ENCODE peak calls at places on chromosomes 3 and 15, in seven cellular contexts. S, Z, L, I, U, N and G are unnamed samples.

GRCh38 chr15:82647835-82648256 is 683 bp upstream of the CPEB1 start:
- ATAC-seq in S (peak; percentile 52), Z (peak; percentile 41), L (peak; percentile 86), I (peak; percentile 28), U (no peak), N (no peak), G (peak; percentile 45)

GRCh38 chr15:72475674-72476073 is 1.5 kb downstream of the ARIH1 start:
- ATAC-seq in S (no peak), Z (no peak), L (no peak), I (no peak), U (no peak), N (no peak), G (no peak)

GRCh38 chr3:72485649-72486048 is 362.6 kb downstream of the SHQ1 start:
- ATAC-seq in S (no peak), Z (no peak), L (no peak), I (peak; percentile 51), U (peak; percentile 58), N (no peak), G (peak; percentile 50)

GRCh38 chr15:67826717-67827560 is 1.6 kb downstream of the SKOR1 start:
- ATAC-seq in S (peak; percentile 19), Z (no peak), L (no peak), I (no peak), U (no peak), N (no peak), G (no peak)

GRCh38 chr3:36960502-36960901 is 15.6 kb upstream of the TRANK1 start:
- ATAC-seq in S (no peak), Z (no peak), L (no peak), I (no peak), U (no peak), N (no peak), G (no peak)

GRCh38 chr3:31166249-31166885 is 271.9 kb upstream of the GADL1 start:
- ATAC-seq in S (no peak), Z (no peak), L (peak; percentile 85), I (peak; percentile 31), U (no peak), N (no peak), G (no peak)

GRCh38 chr3:156291269-156292123 is 171.1 kb downstream of the KCNAB1 start:
- ATAC-seq in S (no peak), Z (peak; percentile 62), L (peak; percentile 60), I (peak; percentile 68), U (peak; percentile 53), N (no peak), G (peak; percentile 44)

GRCh38 chr15:78709263-78709882 is 68.4 kb upstream of the CHRNB4 start:
- ATAC-seq in S (peak; percentile 98), Z (peak; percentile 100), L (peak; percentile 99), I (peak; percentile 99), U (peak; percentile 92), N (peak; percentile 99), G (peak; percentile 88)

GRCh38 chr3:151459360-151459759 is 1.5 kb downstream of the IGSF10 start:
- ATAC-seq in S (no peak), Z (no peak), L (no peak), I (peak; percentile 57), U (no peak), N (no peak), G (no peak)

GRCh38 chr3:42180901-42181300 is 85.1 kb downstream of the CCK start:
- ATAC-seq in S (no peak), Z (peak; percentile 7), L (no peak), I (no peak), U (no peak), N (no peak), G (no peak)

GRCh38 chr15:90037961-90038633 is 37.0 kb downstream of the ZNF710 start:
- ATAC-seq in S (no peak), Z (no peak), L (no peak), I (no peak), U (no peak), N (no peak), G (no peak)

GRCh38 chr3:146326875-146327543 is 76.1 kb upstream of the PLSCR4 start:
- ATAC-seq in S (peak; percentile 44), Z (peak; percentile 97), L (peak; percentile 91), I (peak; percentile 77), U (peak; percentile 88), N (peak; percentile 78), G (peak; percentile 78)

GRCh38 chr3:157502916-157503620 is at the start of gene VEPH1:
- ATAC-seq in S (no peak), Z (peak; percentile 70), L (no peak), I (peak; percentile 78), U (no peak), N (no peak), G (no peak)

GRCh38 chr3:156303316-156303715 is 182.9 kb downstream of the KCNAB1 start:
- ATAC-seq in S (no peak), Z (no peak), L (no peak), I (peak; percentile 72), U (no peak), N (no peak), G (no peak)

GRCh38 chr3:60609446-60609845 is 641.8 kb downstream of the FHIT start:
- ATAC-seq in S (no peak), Z (no peak), L (no peak), I (no peak), U (no peak), N (peak; percentile 74), G (no peak)

GRCh38 chr3:57596495-57597239 is 477 bp downstream of the ARF4 start:
- ATAC-seq in S (peak; percentile 57), Z (peak; percentile 67), L (peak; percentile 56), I (peak; percentile 77), U (peak; percentile 82), N (peak; percentile 26), G (peak; percentile 46)

GRCh38 chr3:184230081-184230602 is 757 bp downstream of the VWA5B2 start:
- ATAC-seq in S (no peak), Z (peak; percentile 48), L (peak; percentile 5), I (no peak), U (no peak), N (no peak), G (no peak)

DNA sequence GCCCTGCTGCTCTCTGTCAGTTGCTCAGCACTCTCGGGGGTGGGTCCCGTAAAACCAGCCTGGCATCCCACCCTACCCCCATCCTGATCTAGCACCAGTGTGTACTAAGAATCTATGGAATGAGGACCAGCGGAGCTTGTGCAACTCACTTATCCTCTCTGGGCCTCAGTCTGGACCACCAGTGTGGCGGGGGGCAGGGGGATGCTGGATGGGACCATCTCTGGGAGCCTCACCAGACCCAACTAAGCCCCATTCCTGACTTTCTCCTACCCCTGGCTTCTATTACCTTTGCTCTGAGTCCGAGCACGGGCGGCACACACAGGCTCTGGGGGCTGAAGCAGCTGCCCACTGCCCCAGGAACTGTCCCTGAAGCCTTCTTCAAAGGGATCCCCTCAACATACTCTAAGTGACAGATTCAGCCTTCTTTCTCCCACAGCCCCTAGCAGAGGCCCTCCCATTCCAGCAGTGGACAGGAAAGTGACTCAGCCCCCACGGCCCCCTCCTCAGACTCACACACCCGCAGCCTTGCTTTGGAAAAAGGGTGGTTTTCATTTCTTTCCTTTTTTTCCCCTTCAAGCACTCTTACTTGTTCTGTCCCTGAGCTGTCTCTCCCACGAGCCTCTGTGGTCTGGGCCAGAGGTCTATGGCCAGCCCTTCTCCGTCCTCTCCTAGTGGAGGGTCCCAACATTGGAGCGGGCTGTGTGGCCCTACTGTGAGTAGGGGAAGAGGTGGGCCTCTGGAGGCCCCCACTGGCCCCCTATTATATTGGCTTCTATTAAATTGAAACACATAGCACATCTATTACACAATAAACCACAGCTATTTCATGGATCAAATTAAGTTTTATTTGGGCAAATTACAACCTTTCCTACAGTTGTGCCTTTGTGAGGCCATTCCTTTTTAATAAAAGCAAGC is 100.3 kb downstream of the SMAD6 start:
- ATAC-seq in S (peak; percentile 32), Z (peak; percentile 9), L (peak; percentile 25), I (no peak), U (peak; percentile 37), N (peak; percentile 20), G (peak; percentile 35)
- H3K4me1 ChIP-seq in S (peaks cover 6% of the 10 kb centered on the region), Z (no peaks in the 10 kb centered on the region), L (peaks cover 58% of the 10 kb centered on the region), I (peaks cover 32% of the 10 kb centered on the region), U (no peaks in the 10 kb centered on the region), N (peaks cover 46% of the 10 kb centered on the region), G (peaks cover 24% of the 10 kb centered on the region)

DNA sequence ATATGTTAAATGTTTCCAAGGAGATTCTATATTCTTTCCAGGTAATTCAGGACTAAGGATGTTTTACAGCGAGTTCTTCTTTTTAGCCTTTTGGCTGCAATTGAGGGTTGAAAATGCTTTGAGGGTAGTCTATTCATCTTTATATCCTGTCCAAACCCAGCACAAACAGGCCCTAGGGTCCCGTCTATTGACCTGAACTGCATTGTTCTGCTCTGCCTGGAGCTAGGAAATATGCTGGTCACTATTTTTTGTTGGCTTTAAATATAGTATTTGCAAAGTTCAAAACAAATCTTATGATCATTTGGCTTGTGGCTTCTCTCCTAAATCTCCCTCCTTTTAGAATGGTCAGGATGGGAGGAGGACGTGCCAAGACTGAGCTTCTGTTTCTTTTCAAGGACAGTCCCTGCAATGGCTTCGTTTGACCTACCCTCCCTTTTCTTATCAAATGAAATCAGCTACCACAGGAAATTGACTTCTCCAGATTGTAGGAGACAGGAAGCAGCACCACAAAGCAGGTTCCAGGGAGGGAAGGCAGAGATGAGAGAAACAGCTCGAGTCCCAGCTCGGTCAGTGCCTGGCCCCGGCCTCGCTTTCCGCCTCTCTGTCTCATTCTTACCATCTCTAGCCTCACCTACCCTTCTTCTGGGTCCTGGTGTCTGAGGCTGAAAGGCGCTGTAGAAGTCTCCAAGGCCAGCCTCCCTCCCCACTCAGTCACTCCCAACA is 27.6 kb upstream of the NRROS start:
- ATAC-seq in S (no peak), Z (no peak), L (no peak), I (no peak), U (peak; percentile 22), N (no peak), G (no peak)
- H3K27ac ChIP-seq in S (peak overlapping the region; percentile 55), Z (no peak overlapping the region), L (peak overlapping the region; percentile 58), I (peak overlapping the region; percentile 77), U (no peak overlapping the region), N (no peak overlapping the region), G (peak overlapping the region; percentile 70)

DNA sequence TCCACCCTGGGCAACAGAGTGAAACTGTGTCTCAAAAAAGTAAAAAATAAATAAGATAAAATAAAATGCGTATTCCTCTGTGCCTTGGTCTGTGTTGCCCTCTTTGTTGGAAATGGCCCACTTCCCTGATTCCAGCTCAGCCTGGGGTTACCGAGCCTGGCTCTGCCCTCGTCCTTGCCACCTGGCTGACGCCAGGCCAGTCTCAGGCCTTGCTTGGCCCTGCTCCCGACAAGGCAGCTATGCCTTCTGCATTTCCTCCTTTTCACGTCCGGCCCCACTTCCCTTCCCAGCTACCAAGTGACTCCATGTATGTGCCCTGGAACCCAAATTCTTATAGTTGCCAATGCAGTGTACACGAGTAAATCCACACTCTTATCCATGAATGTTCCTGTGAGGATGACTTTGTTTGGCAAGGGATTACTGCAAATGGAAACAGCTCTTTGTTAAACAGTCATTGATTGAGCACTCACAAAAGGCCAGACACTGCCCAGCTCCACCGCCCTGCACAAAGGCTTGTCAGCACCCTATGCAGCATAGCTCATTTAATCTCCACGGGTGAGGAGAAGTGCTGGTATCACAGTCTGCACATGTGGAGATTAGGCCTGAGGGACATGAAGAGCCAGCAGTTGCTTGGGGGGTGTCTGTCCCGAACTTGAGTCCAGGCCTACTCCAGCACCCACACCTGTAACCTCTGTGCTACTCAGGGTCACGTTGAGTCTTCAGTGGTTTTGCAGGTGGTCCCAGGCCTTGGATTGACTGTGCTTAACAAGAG is 25.1 kb downstream of the SPSB4 start:
- ATAC-seq in S (peak; percentile 28), Z (peak; percentile 87), L (no peak), I (no peak), U (peak; percentile 39), N (no peak), G (peak; percentile 45)
- H3K4me1 ChIP-seq in S (peaks cover 25% of the 10 kb centered on the region), Z (peaks cover 4% of the 10 kb centered on the region), L (no peaks in the 10 kb centered on the region), I (peaks cover 21% of the 10 kb centered on the region), U (peaks cover 5% of the 10 kb centered on the region), N (no peaks in the 10 kb centered on the region), G (peaks cover 31% of the 10 kb centered on the region)

DNA sequence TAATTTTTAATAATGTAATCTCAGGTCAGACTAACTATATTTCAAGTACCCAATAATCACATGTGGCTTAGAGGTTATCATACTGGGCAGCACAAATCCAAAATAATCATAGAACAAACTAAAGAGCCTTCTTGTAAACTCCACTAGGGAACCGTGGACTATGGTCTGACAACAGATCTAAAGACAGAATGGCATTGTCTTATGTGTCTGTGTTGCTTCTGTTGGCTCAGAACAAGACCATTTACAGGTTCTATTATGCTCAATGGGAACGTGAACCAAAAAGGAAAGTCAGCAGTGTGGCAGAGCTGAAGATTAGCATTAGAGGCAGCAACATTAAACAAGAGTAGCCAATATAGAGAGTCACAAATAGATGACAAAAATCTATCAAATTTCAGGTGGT is 74.9 kb downstream of the ETFA start:
- ATAC-seq in S (no peak), Z (no peak), L (no peak), I (no peak), U (no peak), N (no peak), G (no peak)
- H3K27ac ChIP-seq in S (no peak overlapping the region), Z (no peak overlapping the region), L (no peak overlapping the region), I (no peak overlapping the region), U (no peak overlapping the region), N (no peak overlapping the region), G (no peak overlapping the region)